ENCODE peak calls at places on chromosomes 13 and 19, in eight cellular contexts. One of them, this sample, is unnamed.

GRCh38 chr13:32045963-32046785 is 14.6 kb downstream of the FRY start:
- DNase-seq in KBM-7: peak; percentile 88
- DNase-seq in progenitor cell of endocrine pancreas: no peak
- DNase-seq in T-helper 17 cell: no peak
- DNase-seq in NCI-H1092: no peak
- DNase-seq in NCI-H82: no peak
- DNase-seq in LHCN-M2: no peak
- DNase-seq in EL: no peak
- DNase-seq in this sample: no peak

GRCh38 chr13:110173247-110173818 is 133.6 kb downstream of the COL4A1 start:
- DNase-seq in KBM-7: no peak
- DNase-seq in progenitor cell of endocrine pancreas: no peak
- DNase-seq in T-helper 17 cell: no peak
- DNase-seq in NCI-H1092: no peak
- DNase-seq in NCI-H82: no peak
- DNase-seq in LHCN-M2: no peak
- DNase-seq in EL: no peak
- DNase-seq in this sample: no peak

GRCh38 chr13:99702687-99703319 is 201.5 kb downstream of the TM9SF2 start:
- DNase-seq in KBM-7: no peak
- DNase-seq in progenitor cell of endocrine pancreas: no peak
- DNase-seq in T-helper 17 cell: no peak
- DNase-seq in NCI-H1092: no peak
- DNase-seq in NCI-H82: no peak
- DNase-seq in LHCN-M2: no peak
- DNase-seq in EL: no peak
- DNase-seq in this sample: peak; percentile 39

GRCh38 chr19:37991841-37992248 is 84.8 kb downstream of the SIPA1L3 start:
- DNase-seq in KBM-7: no peak
- DNase-seq in progenitor cell of endocrine pancreas: no peak
- DNase-seq in T-helper 17 cell: no peak
- DNase-seq in NCI-H1092: no peak
- DNase-seq in NCI-H82: no peak
- DNase-seq in LHCN-M2: no peak
- DNase-seq in EL: peak; percentile 47
- DNase-seq in this sample: no peak

GRCh38 chr13:112332727-112333126 is 43.4 kb upstream of the SPACA7 start:
- DNase-seq in KBM-7: no peak
- DNase-seq in progenitor cell of endocrine pancreas: no peak
- DNase-seq in T-helper 17 cell: no peak
- DNase-seq in NCI-H1092: no peak
- DNase-seq in NCI-H82: no peak
- DNase-seq in LHCN-M2: no peak
- DNase-seq in EL: no peak
- DNase-seq in this sample: no peak

GRCh38 chr13:94311893-94312292 is 167.6 kb downstream of the DCT start:
- DNase-seq in KBM-7: no peak
- DNase-seq in progenitor cell of endocrine pancreas: no peak
- DNase-seq in T-helper 17 cell: no peak
- DNase-seq in NCI-H1092: no peak
- DNase-seq in NCI-H82: no peak
- DNase-seq in LHCN-M2: no peak
- DNase-seq in EL: peak; percentile 6
- DNase-seq in this sample: no peak

GRCh38 chr19:49347835-49348234 is 12.6 kb downstream of the CD37 start:
- DNase-seq in KBM-7: no peak
- DNase-seq in progenitor cell of endocrine pancreas: no peak
- DNase-seq in T-helper 17 cell: no peak
- DNase-seq in NCI-H1092: no peak
- DNase-seq in NCI-H82: peak; percentile 93
- DNase-seq in LHCN-M2: peak; percentile 65
- DNase-seq in EL: peak; percentile 74
- DNase-seq in this sample: no peak

GRCh38 chr19:12840091-12841079 is 2.1 kb downstream of the MAST1 start:
- DNase-seq in KBM-7: peak; percentile 69
- DNase-seq in progenitor cell of endocrine pancreas: peak; percentile 69
- DNase-seq in T-helper 17 cell: no peak
- DNase-seq in NCI-H1092: no peak
- DNase-seq in NCI-H82: peak; percentile 99
- DNase-seq in LHCN-M2: peak; percentile 61
- DNase-seq in EL: peak; percentile 85
- DNase-seq in this sample: no peak

GRCh38 chr13:41652735-41653361 is 195.5 kb downstream of the RGCC start:
- DNase-seq in KBM-7: peak; percentile 45
- DNase-seq in progenitor cell of endocrine pancreas: no peak
- DNase-seq in T-helper 17 cell: peak; percentile 15
- DNase-seq in NCI-H1092: peak; percentile 5
- DNase-seq in NCI-H82: peak; percentile 55
- DNase-seq in LHCN-M2: peak; percentile 63
- DNase-seq in EL: peak; percentile 50
- DNase-seq in this sample: no peak

GRCh38 chr19:40806385-40807146 is 7.6 kb downstream of the EGLN2 start:
- DNase-seq in KBM-7: peak; percentile 95
- DNase-seq in progenitor cell of endocrine pancreas: peak; percentile 64
- DNase-seq in T-helper 17 cell: peak; percentile 72
- DNase-seq in NCI-H1092: no peak
- DNase-seq in NCI-H82: peak; percentile 71
- DNase-seq in LHCN-M2: peak; percentile 78
- DNase-seq in EL: peak; percentile 92
- DNase-seq in this sample: no peak

GRCh38 chr13:95677564-95678386 is 836 bp downstream of the DNAJC3 start:
- DNase-seq in KBM-7: peak; percentile 34
- DNase-seq in progenitor cell of endocrine pancreas: no peak
- DNase-seq in T-helper 17 cell: no peak
- DNase-seq in NCI-H1092: no peak
- DNase-seq in NCI-H82: peak; percentile 67
- DNase-seq in LHCN-M2: peak; percentile 41
- DNase-seq in EL: peak; percentile 44
- DNase-seq in this sample: no peak

GRCh38 chr13:114087430-114087829 is 45.0 kb downstream of the RASA3 start:
- DNase-seq in KBM-7: no peak
- DNase-seq in progenitor cell of endocrine pancreas: no peak
- DNase-seq in T-helper 17 cell: no peak
- DNase-seq in NCI-H1092: no peak
- DNase-seq in NCI-H82: no peak
- DNase-seq in LHCN-M2: no peak
- DNase-seq in EL: no peak
- DNase-seq in this sample: no peak

GRCh38 chr19:35265126-35265995 is 3.4 kb upstream of the USF2 start:
- DNase-seq in KBM-7: no peak
- DNase-seq in progenitor cell of endocrine pancreas: peak; percentile 6
- DNase-seq in T-helper 17 cell: peak; percentile 3
- DNase-seq in NCI-H1092: no peak
- DNase-seq in NCI-H82: no peak
- DNase-seq in LHCN-M2: no peak
- DNase-seq in EL: no peak
- DNase-seq in this sample: no peak

GRCh38 chr13:25678398-25678797 is 306.6 kb downstream of the ATP8A2 start:
- DNase-seq in KBM-7: no peak
- DNase-seq in progenitor cell of endocrine pancreas: no peak
- DNase-seq in T-helper 17 cell: no peak
- DNase-seq in NCI-H1092: no peak
- DNase-seq in NCI-H82: peak; percentile 87
- DNase-seq in LHCN-M2: no peak
- DNase-seq in EL: no peak
- DNase-seq in this sample: peak; percentile 14

GRCh38 chr13:95352486-95352885 is 51.2 kb upstream of the ABCC4 start:
- DNase-seq in KBM-7: no peak
- DNase-seq in progenitor cell of endocrine pancreas: no peak
- DNase-seq in T-helper 17 cell: no peak
- DNase-seq in NCI-H1092: no peak
- DNase-seq in NCI-H82: no peak
- DNase-seq in LHCN-M2: no peak
- DNase-seq in EL: no peak
- DNase-seq in this sample: no peak

GRCh38 chr13:38213307-38213706 is 136.3 kb upstream of the UFM1 start:
- DNase-seq in KBM-7: no peak
- DNase-seq in progenitor cell of endocrine pancreas: no peak
- DNase-seq in T-helper 17 cell: no peak
- DNase-seq in NCI-H1092: no peak
- DNase-seq in NCI-H82: no peak
- DNase-seq in LHCN-M2: peak; percentile 78
- DNase-seq in EL: peak; percentile 43
- DNase-seq in this sample: no peak

GRCh38 chr19:47729468-47729798 is 15.9 kb upstream of the NOP53 start:
- DNase-seq in KBM-7: peak; percentile 76
- DNase-seq in progenitor cell of endocrine pancreas: no peak
- DNase-seq in T-helper 17 cell: no peak
- DNase-seq in NCI-H1092: no peak
- DNase-seq in NCI-H82: no peak
- DNase-seq in LHCN-M2: peak; percentile 65
- DNase-seq in EL: peak; percentile 96
- DNase-seq in this sample: no peak

GRCh38 chr19:10334340-10335148 is 1.2 kb upstream of the RAVER1 start:
- DNase-seq in KBM-7: peak; percentile 24
- DNase-seq in progenitor cell of endocrine pancreas: peak; percentile 86
- DNase-seq in T-helper 17 cell: no peak
- DNase-seq in NCI-H1092: no peak
- DNase-seq in NCI-H82: peak; percentile 93
- DNase-seq in LHCN-M2: peak; percentile 94
- DNase-seq in EL: peak; percentile 98
- DNase-seq in this sample: no peak

GRCh38 chr13:19957320-19958118 is 1.0 kb upstream of the ZMYM2 start:
- DNase-seq in KBM-7: no peak
- DNase-seq in progenitor cell of endocrine pancreas: peak; percentile 63
- DNase-seq in T-helper 17 cell: peak; percentile 71
- DNase-seq in NCI-H1092: peak; percentile 89
- DNase-seq in NCI-H82: peak; percentile 94
- DNase-seq in LHCN-M2: peak; percentile 64
- DNase-seq in EL: peak; percentile 69
- DNase-seq in this sample: peak; percentile 68

GRCh38 chr19:38736036-38736412 is 8.2 kb downstream of the CAPN12 start:
- DNase-seq in KBM-7: no peak
- DNase-seq in progenitor cell of endocrine pancreas: no peak
- DNase-seq in T-helper 17 cell: peak; percentile 41
- DNase-seq in NCI-H1092: no peak
- DNase-seq in NCI-H82: peak; percentile 48
- DNase-seq in LHCN-M2: no peak
- DNase-seq in EL: peak; percentile 46
- DNase-seq in this sample: no peak

GRCh38 chr13:75492389-75492788 is 10.4 kb upstream of the TBC1D4 start:
- DNase-seq in KBM-7: no peak
- DNase-seq in progenitor cell of endocrine pancreas: no peak
- DNase-seq in T-helper 17 cell: no peak
- DNase-seq in NCI-H1092: no peak
- DNase-seq in NCI-H82: no peak
- DNase-seq in LHCN-M2: peak; percentile 37
- DNase-seq in EL: peak; percentile 47
- DNase-seq in this sample: no peak

GRCh38 chr19:40191836-40192646 is 815 bp downstream of the MAP3K10 start:
- DNase-seq in KBM-7: peak; percentile 19
- DNase-seq in progenitor cell of endocrine pancreas: peak; percentile 48
- DNase-seq in T-helper 17 cell: no peak
- DNase-seq in NCI-H1092: no peak
- DNase-seq in NCI-H82: peak; percentile 44
- DNase-seq in LHCN-M2: peak; percentile 21
- DNase-seq in EL: peak; percentile 38
- DNase-seq in this sample: peak; percentile 4

GRCh38 chr19:38685666-38686529 is 38.4 kb downstream of the ACTN4 start:
- DNase-seq in KBM-7: no peak
- DNase-seq in progenitor cell of endocrine pancreas: no peak
- DNase-seq in T-helper 17 cell: no peak
- DNase-seq in NCI-H1092: no peak
- DNase-seq in NCI-H82: peak; percentile 91
- DNase-seq in LHCN-M2: peak; percentile 76
- DNase-seq in EL: peak; percentile 58
- DNase-seq in this sample: no peak

GRCh38 chr13:97004096-97004876 is 10.0 kb upstream of the OXGR1 start:
- DNase-seq in KBM-7: no peak
- DNase-seq in progenitor cell of endocrine pancreas: no peak
- DNase-seq in T-helper 17 cell: no peak
- DNase-seq in NCI-H1092: no peak
- DNase-seq in NCI-H82: no peak
- DNase-seq in LHCN-M2: peak; percentile 43
- DNase-seq in EL: peak; percentile 61
- DNase-seq in this sample: no peak

GRCh38 chr13:51311271-51311670 is 28.2 kb upstream of the SERPINE3 start:
- DNase-seq in KBM-7: no peak
- DNase-seq in progenitor cell of endocrine pancreas: no peak
- DNase-seq in T-helper 17 cell: no peak
- DNase-seq in NCI-H1092: no peak
- DNase-seq in NCI-H82: peak; percentile 97
- DNase-seq in LHCN-M2: no peak
- DNase-seq in EL: no peak
- DNase-seq in this sample: no peak

GRCh38 chr13:65943024-65943423 is 1287.1 kb downstream of the PCDH9 start:
- DNase-seq in KBM-7: no peak
- DNase-seq in progenitor cell of endocrine pancreas: no peak
- DNase-seq in T-helper 17 cell: no peak
- DNase-seq in NCI-H1092: no peak
- DNase-seq in NCI-H82: no peak
- DNase-seq in LHCN-M2: no peak
- DNase-seq in EL: no peak
- DNase-seq in this sample: no peak